ENCODE peak calls at places on chromosomes 7 and 10, in seven cellular contexts. Y is cardiac fibroblast, M is GM12865, Z is tibial artery, J is lower leg skin, G is heart right ventricle, T is astrocyte. F is an unnamed sample.

GRCh38 chr10:44952779-44953231 is 6.8 kb upstream of the RASSF4 start:
- DNase-seq in J (peak), Y (no peak), G (peak), T (no peak), Z (no peak), M (no peak), F (no peak)

GRCh38 chr7:77549103-77549870 is 12.2 kb downstream of the PTPN12 start:
- DNase-seq in T (no peak), M (no peak), Z (no peak), Y (no peak), J (no peak), G (no peak), F (no peak)

GRCh38 chr10:91596821-91597396 is 36.0 kb downstream of the PPP1R3C start:
- DNase-seq in T (peak), M (no peak), G (no peak), Z (no peak), Y (peak), J (no peak), F (no peak)

GRCh38 chr10:98815039-98815660 is 368.4 kb upstream of the HPS1 start:
- DNase-seq in G (no peak), Y (no peak), T (no peak), J (no peak), Z (no peak), M (no peak), F (no peak)

GRCh38 chr7:139936760-139937310 is 107.8 kb downstream of the TBXAS1 start:
- DNase-seq in J (no peak), M (no peak), G (peak), T (peak), Z (no peak), Y (peak), F (no peak)

GRCh38 chr10:97685395-97685958 is 1.6 kb downstream of the AVPI1 start:
- DNase-seq in J (peak), M (no peak), Z (no peak), G (no peak), T (no peak), Y (no peak), F (no peak)

GRCh38 chr10:109902992-109903947 is 20.0 kb downstream of the XPNPEP1 start:
- DNase-seq in Z (no peak), Y (peak), T (no peak), M (no peak), G (no peak), J (no peak), F (no peak)

GRCh38 chr7:29095666-29096560 is 50.4 kb downstream of the CPVL start:
- DNase-seq in T (no peak), G (no peak), J (no peak), Y (no peak), Z (no peak), M (no peak), F (no peak)

GRCh38 chr10:103281753-103282152 is 4.8 kb downstream of the INA start:
- DNase-seq in G (no peak), Y (no peak), T (no peak), J (no peak), Z (no peak), M (no peak), F (no peak)

GRCh38 chr7:53446170-53446569 is 410.7 kb downstream of the POM121L12 start:
- DNase-seq in T (no peak), G (no peak), Z (no peak), M (no peak), J (no peak), Y (no peak), F (no peak)

GRCh38 chr7:30543815-30544525 is 39.3 kb upstream of the GGCT start:
- DNase-seq in Z (no peak), Y (no peak), J (no peak), M (no peak), T (peak), G (no peak), F (no peak)

GRCh38 chr10:33939892-33940291 is 605.4 kb upstream of the NRP1 start:
- DNase-seq in T (no peak), J (no peak), Z (no peak), G (no peak), M (no peak), Y (no peak), F (no peak)

GRCh38 chr10:4527281-4527960 is 298.6 kb upstream of the AKR1E2 start:
- DNase-seq in G (no peak), J (no peak), M (no peak), Z (no peak), Y (peak), T (peak), F (no peak)

GRCh38 chr7:148485618-148486017 is 104.9 kb upstream of the C7orf33 start:
- DNase-seq in G (no peak), Y (no peak), T (no peak), Z (no peak), M (no peak), J (no peak), F (no peak)

GRCh38 chr7:38872202-38872601 is 36.8 kb downstream of the VPS41 start:
- DNase-seq in Y (no peak), T (no peak), M (no peak), J (no peak), Z (no peak), G (no peak), F (no peak)

GRCh38 chr7:93862651-93863050 is 27.9 kb downstream of the TFPI2 start:
- DNase-seq in G (no peak), Z (no peak), Y (no peak), M (no peak), J (no peak), T (no peak), F (no peak)

GRCh38 chr7:93856319-93856718 is 34.2 kb downstream of the TFPI2 start:
- DNase-seq in M (peak), Y (no peak), T (peak), G (no peak), J (no peak), Z (no peak), F (no peak)

GRCh38 chr7:93858857-93859256 is 31.7 kb downstream of the TFPI2 start:
- DNase-seq in M (no peak), T (no peak), Z (no peak), Y (no peak), G (no peak), J (no peak), F (no peak)

GRCh38 chr7:93860261-93860660 is 30.3 kb downstream of the TFPI2 start:
- DNase-seq in T (no peak), Z (no peak), G (no peak), Y (no peak), M (no peak), J (no peak), F (no peak)

DNA sequence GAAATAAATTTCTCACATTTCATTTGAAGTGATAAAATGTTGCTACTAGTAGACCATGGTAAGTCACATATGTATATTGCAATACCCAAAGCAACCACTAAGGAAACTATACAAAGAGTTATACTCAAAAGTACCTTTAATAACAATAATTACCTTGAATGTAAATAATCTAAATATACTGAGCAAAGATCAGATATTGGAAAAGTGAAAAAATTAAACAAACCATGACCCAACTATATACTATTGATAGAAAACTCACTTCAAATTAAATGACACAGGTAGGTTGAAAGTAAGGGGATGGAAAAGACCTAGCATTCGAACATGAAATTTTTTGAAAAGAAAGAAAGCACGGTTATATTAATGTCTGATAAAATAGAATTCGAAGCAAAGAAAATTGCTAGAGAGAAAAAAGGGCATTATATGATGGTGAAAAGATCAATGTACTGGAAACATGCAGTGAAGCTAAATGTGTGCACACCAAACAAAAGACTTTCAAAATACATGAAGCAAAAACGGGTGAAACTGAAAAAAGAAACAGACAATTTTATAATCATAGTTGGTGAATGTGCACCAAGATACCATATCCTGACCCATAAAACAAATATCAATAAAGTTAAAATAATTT is 29.1 kb downstream of the TFPI2 start:
- DNase-seq in G (no peak), M (no peak), Z (no peak), J (no peak), Y (no peak), T (no peak), F (no peak)
- TF ChIP-seq CTCF in G (peak), M (peak), Z (no peak), J (no peak), Y (peak), T (no peak), F (no peak)

GRCh38 chr10:128734161-128734560 is 607.9 kb upstream of the MKI67 start:
- DNase-seq in G (no peak), J (no peak), Y (no peak), T (no peak), M (no peak), Z (no peak), F (no peak)

GRCh38 chr10:128744092-128744491 is 617.9 kb upstream of the MKI67 start:
- DNase-seq in T (no peak), M (no peak), Y (no peak), J (no peak), Z (no peak), G (no peak), F (no peak)

GRCh38 chr10:128735996-128736395 is 609.8 kb upstream of the MKI67 start:
- DNase-seq in G (no peak), Z (no peak), T (no peak), M (no peak), Y (no peak), J (no peak), F (no peak)

GRCh38 chr10:128734734-128735133 is 608.5 kb upstream of the MKI67 start:
- DNase-seq in T (no peak), M (no peak), Z (no peak), Y (no peak), G (no peak), J (no peak), F (no peak)

DNA sequence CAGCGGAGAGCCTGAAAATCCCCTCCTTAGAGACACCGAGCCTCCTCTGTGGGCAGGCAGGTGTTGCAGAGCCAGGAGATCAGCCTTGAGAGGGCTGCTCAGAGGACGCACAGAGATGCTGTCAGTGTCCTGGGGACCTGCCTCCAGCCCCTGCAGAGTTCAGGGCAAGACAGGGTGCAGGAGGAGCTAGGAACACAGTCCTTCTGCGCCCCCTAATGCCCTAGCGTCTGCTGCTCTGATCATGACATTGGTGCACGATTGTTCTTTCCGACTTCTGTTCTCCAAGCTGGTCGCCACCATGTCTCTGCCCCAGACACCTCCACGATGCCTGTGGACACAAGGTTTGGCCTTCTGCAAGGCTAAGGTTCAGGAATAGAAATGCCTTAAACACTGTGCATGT is 613.7 kb upstream of the MKI67 start:
- DNase-seq in G (no peak), M (no peak), Y (no peak), Z (no peak), J (no peak), T (no peak), F (no peak)
- TF ChIP-seq CTCF in G (no peak), M (no peak), Y (no peak), Z (no peak), J (no peak), T (no peak), F (no peak)

DNA sequence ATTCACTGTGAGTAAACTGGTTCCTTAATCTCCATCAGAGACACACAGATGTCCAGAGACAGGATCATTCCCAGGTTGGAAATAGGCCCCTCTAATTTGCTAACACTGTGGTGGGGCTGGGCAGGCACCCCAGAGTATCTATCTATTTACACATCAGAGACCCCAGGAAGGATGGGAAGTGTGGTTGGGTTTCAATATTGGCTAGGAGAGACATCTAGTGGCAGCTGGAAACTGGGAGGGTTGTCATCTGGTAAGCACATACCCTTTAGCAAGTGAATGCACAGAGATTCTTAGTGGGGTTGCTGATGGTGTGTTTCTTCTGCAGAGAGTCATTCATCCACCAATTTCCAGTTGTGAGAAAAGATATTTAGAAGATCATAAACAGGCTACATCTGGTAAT is 36.0 kb upstream of the NRG3 start:
- DNase-seq in M (no peak), T (no peak), Y (no peak), G (no peak), J (no peak), Z (no peak), F (no peak)
- TF ChIP-seq CTCF in M (peak), T (no peak), Y (peak), G (no peak), J (no peak), Z (no peak), F (no peak)

DNA sequence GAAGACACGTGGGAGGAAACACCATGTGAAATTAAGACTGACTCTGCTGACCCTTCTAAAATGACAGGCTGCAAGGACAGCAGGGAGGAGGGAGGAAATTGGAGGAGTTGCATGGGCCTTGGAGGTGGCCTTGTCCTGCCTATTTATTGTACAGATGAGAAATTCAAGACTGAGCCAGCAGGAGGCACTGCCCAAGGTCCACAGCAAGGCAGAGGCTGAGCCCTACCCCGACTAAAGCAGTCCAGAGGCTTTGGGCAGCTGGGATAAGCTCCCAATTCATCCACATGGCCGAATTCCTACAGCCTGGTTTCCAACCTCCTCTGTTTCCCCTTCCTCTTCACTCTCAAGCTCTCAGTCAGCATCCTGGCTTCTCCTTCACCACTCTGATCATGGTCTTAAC is 215.9 kb upstream of the ZMIZ1 start:
- DNase-seq in J (no peak), Z (no peak), T (no peak), Y (peak), M (peak), G (no peak), F (no peak)
- TF ChIP-seq CTCF in J (no peak), Z (no peak), T (no peak), Y (peak), M (peak), G (peak), F (peak)

GRCh38 chr7:66905689-66906088 is 15.3 kb upstream of the TMEM248 start:
- DNase-seq in J (no peak), G (no peak), M (peak), T (no peak), Z (no peak), Y (peak), F (no peak)
- TF ChIP-seq CTCF in J (no peak), G (no peak), M (peak), T (no peak), Z (no peak), Y (peak), F (no peak)